ENCODE peak calls at places on chromosomes 13 and 19, in seven cellular contexts. One of them, this sample, is unnamed.

GRCh38 chr13:60043262-60043661 is 120.5 kb downstream of the DIAPH3 start:
- DNase-seq in spleen: no peak
- DNase-seq in GM23248: no peak
- DNase-seq in heart right ventricle: no peak
- DNase-seq in heart left ventricle: no peak
- DNase-seq in thoracic aorta: no peak
- DNase-seq in fibroblast of lung: peak
- DNase-seq in this sample: no peak

GRCh38 chr19:56538761-56539263 is at the start of gene ZFP28:
- DNase-seq in heart right ventricle: peak
- DNase-seq in fibroblast of lung: no peak
- DNase-seq in GM23248: no peak
- DNase-seq in heart left ventricle: peak
- DNase-seq in thoracic aorta: peak
- DNase-seq in spleen: peak
- DNase-seq in this sample: no peak

GRCh38 chr19:6373096-6373812 is 660 bp downstream of the ALKBH7 start:
- DNase-seq in fibroblast of lung: peak
- DNase-seq in heart right ventricle: peak
- DNase-seq in heart left ventricle: peak
- DNase-seq in GM23248: peak
- DNase-seq in spleen: peak
- DNase-seq in thoracic aorta: peak
- DNase-seq in this sample: peak

GRCh38 chr19:1261863-1262686 is 7.1 kb upstream of the CIRBP start:
- DNase-seq in heart left ventricle: peak
- DNase-seq in spleen: peak
- DNase-seq in GM23248: peak
- DNase-seq in thoracic aorta: peak
- DNase-seq in fibroblast of lung: no peak
- DNase-seq in heart right ventricle: peak
- DNase-seq in this sample: no peak

GRCh38 chr13:92989301-92989700 is 237.3 kb upstream of the GPC6 start:
- DNase-seq in thoracic aorta: no peak
- DNase-seq in fibroblast of lung: no peak
- DNase-seq in heart right ventricle: no peak
- DNase-seq in GM23248: no peak
- DNase-seq in spleen: no peak
- DNase-seq in heart left ventricle: no peak
- DNase-seq in this sample: no peak

GRCh38 chr19:632228-633067 is 889 bp downstream of the POLRMT start:
- DNase-seq in GM23248: peak
- DNase-seq in heart left ventricle: no peak
- DNase-seq in spleen: no peak
- DNase-seq in fibroblast of lung: peak
- DNase-seq in thoracic aorta: no peak
- DNase-seq in heart right ventricle: no peak
- DNase-seq in this sample: no peak

GRCh38 chr13:24851546-24851945 is 87.6 kb downstream of the RNF17 start:
- DNase-seq in spleen: no peak
- DNase-seq in thoracic aorta: no peak
- DNase-seq in GM23248: peak
- DNase-seq in heart left ventricle: no peak
- DNase-seq in fibroblast of lung: peak
- DNase-seq in heart right ventricle: no peak
- DNase-seq in this sample: no peak

GRCh38 chr13:70189981-70190380 is 81.7 kb upstream of the KLHL1 start:
- DNase-seq in GM23248: no peak
- DNase-seq in heart left ventricle: no peak
- DNase-seq in heart right ventricle: no peak
- DNase-seq in thoracic aorta: no peak
- DNase-seq in spleen: no peak
- DNase-seq in fibroblast of lung: no peak
- DNase-seq in this sample: no peak

GRCh38 chr19:2440515-2440914 is 13.1 kb upstream of the TIMM13 start:
- DNase-seq in spleen: no peak
- DNase-seq in heart right ventricle: no peak
- DNase-seq in fibroblast of lung: no peak
- DNase-seq in GM23248: no peak
- DNase-seq in heart left ventricle: no peak
- DNase-seq in thoracic aorta: no peak
- DNase-seq in this sample: no peak

GRCh38 chr19:2627319-2627829 is 75.1 kb downstream of the GNG7 start:
- DNase-seq in fibroblast of lung: peak
- DNase-seq in GM23248: peak
- DNase-seq in heart left ventricle: peak
- DNase-seq in heart right ventricle: peak
- DNase-seq in thoracic aorta: peak
- DNase-seq in spleen: peak
- DNase-seq in this sample: no peak

GRCh38 chr13:21583496-21583895 is 20.5 kb downstream of the MICU2 start:
- DNase-seq in heart right ventricle: no peak
- DNase-seq in thoracic aorta: no peak
- DNase-seq in fibroblast of lung: peak
- DNase-seq in GM23248: no peak
- DNase-seq in spleen: no peak
- DNase-seq in heart left ventricle: no peak
- DNase-seq in this sample: no peak

GRCh38 chr19:17125728-17126677 is 50.4 kb downstream of the MYO9B start:
- DNase-seq in spleen: peak
- DNase-seq in heart left ventricle: peak
- DNase-seq in GM23248: peak
- DNase-seq in thoracic aorta: peak
- DNase-seq in heart right ventricle: peak
- DNase-seq in fibroblast of lung: peak
- DNase-seq in this sample: no peak

GRCh38 chr19:57841364-57841763 is 8.3 kb upstream of the ZNF587 start:
- DNase-seq in spleen: no peak
- DNase-seq in fibroblast of lung: no peak
- DNase-seq in heart left ventricle: no peak
- DNase-seq in thoracic aorta: no peak
- DNase-seq in GM23248: peak
- DNase-seq in heart right ventricle: no peak
- DNase-seq in this sample: no peak

GRCh38 chr19:42121666-42122069 is 10.6 kb downstream of the POU2F2 start:
- DNase-seq in heart left ventricle: peak
- DNase-seq in heart right ventricle: peak
- DNase-seq in thoracic aorta: no peak
- DNase-seq in fibroblast of lung: peak
- DNase-seq in spleen: peak
- DNase-seq in GM23248: peak
- DNase-seq in this sample: no peak

GRCh38 chr19:5336195-5336965 is 4.2 kb downstream of the PTPRS start:
- DNase-seq in thoracic aorta: no peak
- DNase-seq in spleen: no peak
- DNase-seq in heart right ventricle: no peak
- DNase-seq in fibroblast of lung: no peak
- DNase-seq in heart left ventricle: no peak
- DNase-seq in GM23248: no peak
- DNase-seq in this sample: no peak

GRCh38 chr13:29154390-29154789 is 334.3 kb downstream of the MTUS2 start:
- DNase-seq in heart right ventricle: no peak
- DNase-seq in GM23248: no peak
- DNase-seq in spleen: no peak
- DNase-seq in thoracic aorta: no peak
- DNase-seq in heart left ventricle: no peak
- DNase-seq in fibroblast of lung: no peak
- DNase-seq in this sample: no peak

GRCh38 chr19:42396248-42396541 is 6.1 kb upstream of the CNFN start:
- DNase-seq in heart right ventricle: no peak
- DNase-seq in spleen: no peak
- DNase-seq in heart left ventricle: no peak
- DNase-seq in thoracic aorta: no peak
- DNase-seq in GM23248: no peak
- DNase-seq in fibroblast of lung: no peak
- DNase-seq in this sample: no peak

GRCh38 chr13:50650936-50651638 is 192.4 kb downstream of the DLEU7 start:
- DNase-seq in heart left ventricle: no peak
- DNase-seq in GM23248: peak
- DNase-seq in heart right ventricle: no peak
- DNase-seq in spleen: no peak
- DNase-seq in fibroblast of lung: peak
- DNase-seq in thoracic aorta: no peak
- DNase-seq in this sample: no peak

GRCh38 chr19:1049841-1050240 is 9.9 kb downstream of the ABCA7 start:
- DNase-seq in fibroblast of lung: no peak
- DNase-seq in thoracic aorta: no peak
- DNase-seq in GM23248: no peak
- DNase-seq in spleen: no peak
- DNase-seq in heart left ventricle: no peak
- DNase-seq in heart right ventricle: no peak
- DNase-seq in this sample: no peak

GRCh38 chr19:46748325-46749109 is 2.3 kb upstream of the STRN4 start:
- DNase-seq in spleen: peak
- DNase-seq in heart left ventricle: no peak
- DNase-seq in heart right ventricle: peak
- DNase-seq in fibroblast of lung: peak
- DNase-seq in thoracic aorta: no peak
- DNase-seq in GM23248: peak
- DNase-seq in this sample: peak

GRCh38 chr13:102878491-102878890 is 32.7 kb downstream of the ERCC5 start:
- DNase-seq in heart right ventricle: no peak
- DNase-seq in spleen: no peak
- DNase-seq in thoracic aorta: no peak
- DNase-seq in GM23248: peak
- DNase-seq in heart left ventricle: no peak
- DNase-seq in fibroblast of lung: peak
- DNase-seq in this sample: no peak

GRCh38 chr19:16527971-16528521 is 14.2 kb downstream of the CHERP start:
- DNase-seq in heart right ventricle: no peak
- DNase-seq in thoracic aorta: no peak
- DNase-seq in heart left ventricle: no peak
- DNase-seq in spleen: no peak
- DNase-seq in GM23248: peak
- DNase-seq in fibroblast of lung: peak
- DNase-seq in this sample: no peak

GRCh38 chr13:71643466-71643865 is 223.5 kb downstream of the DACH1 start:
- DNase-seq in thoracic aorta: no peak
- DNase-seq in GM23248: no peak
- DNase-seq in heart right ventricle: no peak
- DNase-seq in heart left ventricle: no peak
- DNase-seq in spleen: no peak
- DNase-seq in fibroblast of lung: no peak
- DNase-seq in this sample: no peak

GRCh38 chr13:113167575-113167974 is 9.1 kb downstream of the PROZ start:
- DNase-seq in spleen: no peak
- DNase-seq in GM23248: no peak
- DNase-seq in heart right ventricle: no peak
- DNase-seq in thoracic aorta: no peak
- DNase-seq in fibroblast of lung: no peak
- DNase-seq in heart left ventricle: no peak
- DNase-seq in this sample: no peak

DNA sequence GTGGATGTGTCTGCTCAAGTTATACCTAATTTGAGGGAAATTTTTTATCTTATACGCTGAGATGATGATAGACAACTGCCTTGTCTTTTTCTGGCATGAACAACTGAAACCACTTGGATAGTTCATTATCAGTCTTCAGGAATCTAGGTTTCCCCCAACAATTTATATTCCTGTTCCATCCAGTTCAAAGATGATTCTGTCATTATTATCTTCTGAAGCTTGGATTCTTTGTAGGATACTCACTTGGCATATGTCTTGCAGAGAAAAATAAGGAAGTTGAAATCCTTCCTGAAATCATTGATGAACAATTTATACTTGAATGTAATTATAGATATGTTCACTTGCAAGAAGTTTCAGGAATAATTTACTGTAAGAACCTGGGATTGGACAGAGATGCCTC is 193.7 kb downstream of the LMO7 start:
- DNase-seq in heart left ventricle: no peak
- DNase-seq in heart right ventricle: no peak
- DNase-seq in GM23248: peak
- DNase-seq in spleen: no peak
- DNase-seq in fibroblast of lung: no peak
- DNase-seq in thoracic aorta: no peak
- DNase-seq in this sample: no peak
- H3K27ac ChIP-seq in heart left ventricle: no peak
- H3K27ac ChIP-seq in heart right ventricle: no peak
- H3K27ac ChIP-seq in GM23248: peak
- H3K27ac ChIP-seq in spleen: no peak
- H3K27ac ChIP-seq in fibroblast of lung: no peak
- H3K27ac ChIP-seq in thoracic aorta: no peak
- H3K27ac ChIP-seq in this sample: no peak

DNA sequence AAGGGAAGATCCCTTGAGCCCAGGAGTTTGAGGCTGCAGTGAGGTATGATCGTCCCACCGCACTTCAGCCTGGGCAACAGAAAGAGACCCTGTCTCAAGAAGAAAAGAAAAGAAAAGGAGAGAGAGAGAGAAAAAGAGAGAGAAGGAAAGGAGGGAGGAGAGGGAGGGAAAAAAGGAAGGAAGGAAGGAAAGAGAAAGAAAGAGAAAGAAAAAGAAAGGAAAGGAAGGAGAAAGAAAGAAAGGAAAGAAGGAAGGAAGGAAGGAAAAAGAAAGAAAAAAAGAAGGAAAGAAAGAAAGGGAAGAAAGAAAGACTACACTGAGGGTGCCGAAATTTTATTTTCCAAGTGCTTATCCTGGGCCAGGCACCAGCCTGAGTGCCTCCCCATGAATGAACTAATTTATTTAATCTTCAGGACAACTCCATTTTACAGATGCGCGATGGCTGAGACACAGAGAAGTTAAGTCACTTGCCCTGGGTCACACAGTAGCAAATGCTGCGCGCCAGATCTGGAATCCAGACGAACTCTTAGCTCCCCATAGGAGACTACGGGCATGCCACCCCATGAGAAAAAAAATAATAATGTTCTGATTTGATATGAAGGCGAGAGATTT is 2.7 kb downstream of the CDC42EP5 start:
- DNase-seq in GM23248: no peak
- DNase-seq in heart left ventricle: no peak
- DNase-seq in heart right ventricle: no peak
- DNase-seq in thoracic aorta: no peak
- DNase-seq in spleen: no peak
- DNase-seq in fibroblast of lung: no peak
- DNase-seq in this sample: no peak
- H3K27ac ChIP-seq in GM23248: no peak
- H3K27ac ChIP-seq in heart left ventricle: peak
- H3K27ac ChIP-seq in heart right ventricle: peak
- H3K27ac ChIP-seq in thoracic aorta: no peak
- H3K27ac ChIP-seq in spleen: no peak
- H3K27ac ChIP-seq in fibroblast of lung: no peak
- H3K27ac ChIP-seq in this sample: peak

GRCh38 chr19:35643255-35644205 is 2.0 kb downstream of the ETV2 start:
- DNase-seq in thoracic aorta: no peak
- DNase-seq in fibroblast of lung: peak
- DNase-seq in spleen: peak
- DNase-seq in heart right ventricle: peak
- DNase-seq in heart left ventricle: peak
- DNase-seq in GM23248: peak
- DNase-seq in this sample: no peak
- H3K27ac ChIP-seq in thoracic aorta: peak
- H3K27ac ChIP-seq in fibroblast of lung: peak
- H3K27ac ChIP-seq in spleen: peak
- H3K27ac ChIP-seq in heart right ventricle: peak
- H3K27ac ChIP-seq in heart left ventricle: peak
- H3K27ac ChIP-seq in GM23248: peak
- H3K27ac ChIP-seq in this sample: peak

DNA sequence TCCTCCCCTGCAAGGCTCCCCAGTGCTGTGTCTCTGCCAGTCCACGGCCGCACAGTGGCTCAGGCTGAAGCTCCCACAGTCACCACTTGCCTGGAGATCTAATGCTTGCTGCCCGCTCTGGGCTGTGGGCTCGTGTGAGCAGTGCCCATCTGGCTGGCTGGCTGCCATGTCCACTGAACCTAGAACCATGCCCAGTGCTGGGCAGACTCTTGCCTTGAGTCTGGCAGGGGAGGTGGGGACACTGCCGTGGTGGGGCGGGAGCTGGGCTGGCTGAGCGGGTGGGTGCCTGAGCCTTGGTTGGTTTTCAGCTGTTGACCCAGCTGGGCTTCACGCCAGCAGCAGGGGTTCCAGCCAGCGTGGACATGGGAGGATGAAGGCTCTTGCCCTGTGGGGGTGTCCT is 52.3 kb downstream of the CRTC1 start:
- DNase-seq in heart left ventricle: no peak
- DNase-seq in heart right ventricle: no peak
- DNase-seq in GM23248: no peak
- DNase-seq in thoracic aorta: no peak
- DNase-seq in spleen: no peak
- DNase-seq in fibroblast of lung: no peak
- DNase-seq in this sample: no peak
- H3K27ac ChIP-seq in heart left ventricle: no peak
- H3K27ac ChIP-seq in heart right ventricle: no peak
- H3K27ac ChIP-seq in GM23248: no peak
- H3K27ac ChIP-seq in thoracic aorta: no peak
- H3K27ac ChIP-seq in spleen: no peak
- H3K27ac ChIP-seq in fibroblast of lung: no peak
- H3K27ac ChIP-seq in this sample: no peak

This sample was measured in SK-N-MC.